ENCODE peak calls at places on chromosomes 1 and 21, in six cellular contexts. R, B, S, O, V and J are unnamed samples.

GRCh38 chr1:34696230-34696629 is 58.6 kb upstream of the GJB5 start:
- DNase-seq in B (no peak), S (peak; percentile 44), V (no peak), R (peak; percentile 10), O (peak; percentile 21), J (peak; percentile 29)

GRCh38 chr1:226568077-226568831 is 19.7 kb downstream of the STUM start:
- DNase-seq in O (peak; percentile 74), B (no peak), V (no peak), S (peak; percentile 30), R (peak; percentile 35), J (no peak)

GRCh38 chr1:37752213-37752582 is 12.7 kb downstream of the EPHA10 start:
- DNase-seq in B (no peak), V (no peak), O (no peak), R (no peak), S (no peak), J (no peak)

GRCh38 chr1:247210062-247210385 is 38.2 kb upstream of the ZNF124 start:
- DNase-seq in B (peak; percentile 24), O (peak; percentile 23), R (peak; percentile 6), V (no peak), S (no peak), J (no peak)

GRCh38 chr1:34088001-34088400 is 77.0 kb downstream of the CSMD2 start:
- DNase-seq in B (no peak), V (no peak), R (no peak), S (no peak), O (no peak), J (no peak)

GRCh38 chr1:34122080-34122479 is 43.0 kb downstream of the CSMD2 start:
- DNase-seq in B (no peak), R (no peak), S (no peak), O (no peak), V (no peak), J (no peak)

GRCh38 chr21:46052703-46053651 is 44.9 kb upstream of the COL6A2 start:
- DNase-seq in R (no peak), O (peak; percentile 60), V (peak; percentile 28), B (peak; percentile 85), S (peak; percentile 98), J (peak; percentile 72)

GRCh38 chr1:168179411-168180147 is 817 bp downstream of the TIPRL start:
- DNase-seq in O (peak; percentile 47), B (no peak), S (peak; percentile 58), R (peak; percentile 26), V (no peak), J (no peak)

GRCh38 chr1:36322085-36322785 is 1.2 kb downstream of the EVA1B start:
- DNase-seq in V (no peak), S (peak; percentile 72), O (no peak), B (no peak), R (no peak), J (no peak)

GRCh38 chr1:200774735-200775449 is 36.2 kb downstream of the CAMSAP2 start:
- DNase-seq in B (no peak), S (no peak), O (peak; percentile 60), V (no peak), R (no peak), J (no peak)

GRCh38 chr1:208278638-208279037 is 34.5 kb upstream of the PLXNA2 start:
- DNase-seq in S (no peak), O (no peak), B (no peak), R (no peak), V (no peak), J (no peak)

GRCh38 chr1:108826081-108826635 is 30.7 kb downstream of the AKNAD1 start:
- DNase-seq in V (no peak), R (no peak), S (peak; percentile 16), B (no peak), O (no peak), J (no peak)

GRCh38 chr1:19597463-19598309 is 46.4 kb upstream of the NBL1 start:
- DNase-seq in O (peak; percentile 58), V (no peak), R (peak; percentile 27), S (peak; percentile 75), B (peak; percentile 50), J (no peak)

GRCh38 chr1:36673207-36673606 is 190.5 kb upstream of the CSF3R start:
- DNase-seq in O (no peak), R (no peak), V (no peak), B (no peak), S (no peak), J (no peak)

GRCh38 chr1:117942293-117942692 is 12.8 kb downstream of the WDR3 start:
- DNase-seq in S (peak; percentile 57), R (no peak), O (peak; percentile 62), V (no peak), B (no peak), J (no peak)

GRCh38 chr1:84415386-84415785 is 17.1 kb downstream of the DNASE2B start:
- DNase-seq in S (peak; percentile 44), V (no peak), B (peak; percentile 23), O (peak; percentile 34), R (no peak), J (no peak)

GRCh38 chr1:202017385-202018225 is 7.2 kb downstream of the ELF3 start:
- DNase-seq in B (no peak), R (no peak), V (no peak), O (no peak), S (no peak), J (no peak)

GRCh38 chr1:231091853-231092301 is 51.8 kb upstream of the FAM89A start:
- DNase-seq in O (peak; percentile 14), V (peak; percentile 26), R (peak; percentile 44), B (no peak), S (peak; percentile 32), J (peak; percentile 27)

GRCh38 chr1:234735976-234736375 is 126.0 kb upstream of the IRF2BP2 start:
- DNase-seq in B (no peak), V (no peak), O (no peak), R (no peak), S (no peak), J (no peak)

GRCh38 chr1:196454792-196455191 is 153.4 kb downstream of the KCNT2 start:
- DNase-seq in B (no peak), V (no peak), R (no peak), S (no peak), O (no peak), J (no peak)

GRCh38 chr1:221327954-221328353 is 413.9 kb downstream of the DUSP10 start:
- DNase-seq in S (no peak), R (no peak), V (no peak), O (no peak), B (no peak), J (no peak)

GRCh38 chr21:35046880-35047229 is 2.2 kb downstream of the RUNX1 start:
- DNase-seq in O (no peak), R (no peak), V (no peak), S (peak; percentile 72), B (no peak), J (peak; percentile 50)

GRCh38 chr1:196361112-196361714 is 247.0 kb downstream of the KCNT2 start:
- DNase-seq in B (no peak), S (peak; percentile 56), O (no peak), V (no peak), R (no peak), J (peak; percentile 3)

GRCh38 chr1:3197781-3198316 is 128.8 kb downstream of the PRDM16 start:
- DNase-seq in R (no peak), B (no peak), V (no peak), S (no peak), O (no peak), J (no peak)

GRCh38 chr21:25424674-25425073 is 182.6 kb downstream of the MRPL39 start:
- DNase-seq in B (no peak), R (no peak), S (no peak), V (no peak), O (no peak), J (no peak)

GRCh38 chr21:44658913-44659595 is 1.3 kb downstream of the KRTAP12-3 start:
- DNase-seq in S (no peak), R (no peak), V (no peak), B (no peak), O (no peak), J (no peak)

GRCh38 chr1:226655251-226656163 is 83.6 kb downstream of the ITPKB start:
- DNase-seq in V (no peak), S (no peak), B (no peak), R (no peak), O (no peak), J (peak; percentile 71)

GRCh38 chr1:42165511-42166210 is 1.1 kb upstream of the GUCA2A start:
- DNase-seq in R (peak; percentile 59), S (peak; percentile 64), B (peak; percentile 32), V (no peak), O (peak; percentile 31), J (peak; percentile 53)

DNA sequence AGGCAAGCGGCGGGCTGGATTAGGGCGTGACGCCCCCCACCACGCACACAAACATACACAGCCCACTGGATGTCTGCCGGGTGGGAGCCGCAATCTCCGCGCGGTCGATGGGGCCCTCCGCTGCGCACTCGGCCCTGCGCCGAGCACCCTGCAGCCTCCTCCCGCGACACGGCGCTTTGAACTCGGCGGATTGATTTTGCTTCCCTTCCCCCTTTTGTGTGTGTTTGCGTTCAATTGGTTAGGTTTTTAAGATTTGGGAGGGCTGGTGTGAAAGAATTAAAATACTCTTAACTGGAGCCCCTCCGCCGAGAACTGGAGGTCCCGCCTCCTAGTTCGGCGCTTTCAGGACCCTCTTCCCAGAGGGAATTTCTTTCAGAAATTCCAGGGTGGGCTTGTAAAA is 7.8 kb upstream of the BARHL2 start:
- DNase-seq in O (no peak), V (no peak), S (no peak), B (no peak), R (no peak), J (no peak)
- H3K4me3 ChIP-seq in O (no peak overlapping the region), V (no peak overlapping the region), S (peak overlapping the region; percentile 17), B (no peak overlapping the region), R (no peak overlapping the region), J (peak overlapping the region; percentile 13)

GRCh38 chr1:205351984-205352713 is 4.6 kb downstream of the KLHDC8A start:
- DNase-seq in B (no peak), V (no peak), O (peak; percentile 41), S (peak; percentile 55), R (no peak), J (no peak)
- H3K4me3 ChIP-seq in B (no peak overlapping the region), V (no peak overlapping the region), O (no peak overlapping the region), S (no peak overlapping the region), R (no peak overlapping the region), J (no peak overlapping the region)

GRCh38 chr1:78836736-78837135 is 169.8 kb downstream of the ADGRL4 start:
- DNase-seq in B (no peak), V (no peak), O (peak; percentile 44), S (peak; percentile 17), R (no peak), J (no peak)
- H3K4me3 ChIP-seq in B (no peak overlapping the region), V (no peak overlapping the region), O (no peak overlapping the region), S (peak overlapping the region; percentile 19), R (no peak overlapping the region), J (no peak overlapping the region)

GRCh38 chr1:98044766-98045165 is 123.9 kb upstream of the DPYD start:
- DNase-seq in R (no peak), V (no peak), B (no peak), S (peak; percentile 56), O (no peak), J (no peak)
- H3K4me3 ChIP-seq in R (peak overlapping the region; percentile 82), V (no peak overlapping the region), B (peak overlapping the region; percentile 81), S (peak overlapping the region; percentile 89), O (peak overlapping the region; percentile 88), J (peak overlapping the region; percentile 68)

DNA sequence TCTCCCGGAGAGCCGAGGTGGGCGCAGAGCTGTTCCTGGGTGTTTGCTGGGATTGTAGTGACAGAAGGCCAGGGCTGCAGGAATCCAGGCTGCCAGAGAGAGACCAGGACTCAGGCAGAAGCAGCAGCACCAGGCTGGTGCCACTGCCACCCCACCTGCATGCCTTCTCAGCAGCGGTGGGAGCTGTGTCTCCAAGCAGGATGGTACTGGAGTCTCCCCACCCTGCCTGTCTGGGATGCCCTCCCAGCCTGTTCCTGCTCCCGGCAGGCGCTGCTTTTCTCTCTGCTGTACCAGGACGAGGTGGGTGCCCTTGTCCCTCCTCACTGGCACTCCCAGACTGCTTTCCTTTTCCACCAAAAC is 4.5 kb upstream of the HES4 start:
- DNase-seq in R (no peak), V (no peak), S (no peak), O (no peak), B (no peak), J (no peak)
- H3K4me3 ChIP-seq in R (no peak overlapping the region), V (no peak overlapping the region), S (no peak overlapping the region), O (no peak overlapping the region), B (no peak overlapping the region), J (no peak overlapping the region)

GRCh38 chr1:115839706-115840095 is 1.2 kb downstream of the NHLH2 start:
- DNase-seq in S (peak; percentile 32), B (no peak), R (no peak), V (no peak), O (no peak), J (no peak)
- H3K4me3 ChIP-seq in S (peak overlapping the region; percentile 51), B (no peak overlapping the region), R (no peak overlapping the region), V (no peak overlapping the region), O (no peak overlapping the region), J (peak overlapping the region; percentile 43)